ENCODE peak calls at places on chromosomes 11 and 22, in four cellular contexts. O is HepG2, C is GM12878, R is K562. H is an unnamed sample.

GRCh38 chr11:65516135-65516968 is 8.5 kb upstream of the SCYL1 start:
- DNase-seq in O (no peak), R (no peak), C (no peak), H (no peak)

GRCh38 chr11:66745356-66746235 is 16.6 kb upstream of the SPTBN2 start:
- DNase-seq in O (no peak), C (no peak), R (peak), H (peak)

GRCh38 chr11:17724020-17724908 is 4.9 kb downstream of the MYOD1 start:
- DNase-seq in O (no peak), C (no peak), R (no peak), H (no peak)

GRCh38 chr22:44521326-44521725 is 23.3 kb upstream of the RTL6 start:
- DNase-seq in C (no peak), R (no peak), O (no peak), H (no peak)

GRCh38 chr11:58513747-58514367 is 6.0 kb upstream of the OR5B21 start:
- DNase-seq in O (peak), C (no peak), R (peak), H (peak)

GRCh38 chr11:121610706-121611105 is 157.9 kb upstream of the SORL1-AS1 start:
- DNase-seq in O (no peak), C (no peak), R (no peak), H (no peak)

GRCh38 chr22:36966851-36967535 is 52.3 kb downstream of the TST start:
- DNase-seq in R (no peak), O (no peak), C (no peak), H (no peak)

GRCh38 chr22:50306753-50307749 is at the start of gene PLXNB2:
- DNase-seq in C (no peak), O (peak), R (peak), H (peak)

GRCh38 chr11:120336641-120337132 is 474 bp downstream of the ARHGEF12 start:
- DNase-seq in R (peak), C (no peak), O (no peak), H (peak)

GRCh38 chr22:42919199-42919598 is 62.1 kb upstream of the ARFGAP3 start:
- DNase-seq in O (peak), R (peak), C (no peak), H (peak)

GRCh38 chr11:14644396-14645246 is 1.0 kb downstream of the PDE3B start:
- DNase-seq in C (no peak), O (peak), R (peak), H (peak)

GRCh38 chr22:25113316-25113721 is 86.3 kb upstream of the CRYBB3 start:
- DNase-seq in R (no peak), O (no peak), C (no peak), H (no peak)

GRCh38 chr11:69320756-69321741 is 27.1 kb downstream of the MYEOV start:
- DNase-seq in R (no peak), O (no peak), C (no peak), H (no peak)

GRCh38 chr11:59187587-59187986 is 15.7 kb downstream of the DTX4 start:
- DNase-seq in R (no peak), C (no peak), O (no peak), H (no peak)

GRCh38 chr22:39353346-39353745 is 3.6 kb downstream of the SYNGR1 start:
- DNase-seq in C (no peak), R (no peak), O (no peak), H (no peak)

GRCh38 chr11:43282607-43283440 is 29.0 kb upstream of the API5 start:
- DNase-seq in O (peak), R (peak), C (no peak), H (peak)

GRCh38 chr11:8566613-8567210 is 27.3 kb downstream of the STK33 start:
- DNase-seq in O (peak), C (peak), R (peak), H (no peak)

GRCh38 chr11:116168459-116168787 is 604.4 kb downstream of the BUD13 start:
- DNase-seq in C (no peak), R (no peak), O (no peak), H (no peak)

GRCh38 chr11:126628790-126629621 is 273.5 kb downstream of the ST3GAL4 start:
- DNase-seq in C (no peak), R (no peak), O (no peak), H (no peak)

GRCh38 chr11:35953081-35953480 is 9.2 kb downstream of the LDLRAD3 start:
- DNase-seq in C (no peak), R (no peak), O (no peak), H (no peak)

GRCh38 chr22:49257551-49257951 is 570.1 kb downstream of the BRD1 start:
- DNase-seq in O (no peak), R (no peak), C (no peak), H (no peak)

GRCh38 chr11:29306527-29306926 is 710.3 kb downstream of the KCNA4 start:
- DNase-seq in R (no peak), C (no peak), O (no peak), H (no peak)

GRCh38 chr11:24375896-24376295 is 121.0 kb upstream of the LUZP2 start:
- DNase-seq in C (no peak), O (no peak), R (no peak), H (no peak)

GRCh38 chr11:130198292-130198691 is 38.7 kb downstream of the ST14 start:
- DNase-seq in O (no peak), R (no peak), C (no peak), H (no peak)

GRCh38 chr11:82176945-82177344 is 556.7 kb downstream of the FAM181B start:
- DNase-seq in O (no peak), R (no peak), C (no peak), H (no peak)

GRCh38 chr11:65217441-65218423 is 36.0 kb downstream of the CAPN1 start:
- DNase-seq in O (no peak), R (no peak), C (no peak), H (no peak)

GRCh38 chr22:26608129-26608528 is 9.7 kb downstream of the CRYBB1 start:
- DNase-seq in R (no peak), O (no peak), C (no peak), H (no peak)

GRCh38 chr11:61072316-61073109 is 29.8 kb upstream of the CD5 start:
- DNase-seq in R (no peak), C (no peak), O (no peak), H (no peak)

GRCh38 chr11:61076506-61077304 is 25.6 kb upstream of the CD5 start:
- DNase-seq in O (no peak), R (no peak), C (no peak), H (no peak)

GRCh38 chr11:61077936-61078335 is 24.4 kb upstream of the CD5 start:
- DNase-seq in R (no peak), O (no peak), C (no peak), H (no peak)

GRCh38 chr11:61079416-61080150 is 22.7 kb upstream of the CD5 start:
- DNase-seq in R (no peak), O (no peak), C (no peak), H (no peak)

DNA sequence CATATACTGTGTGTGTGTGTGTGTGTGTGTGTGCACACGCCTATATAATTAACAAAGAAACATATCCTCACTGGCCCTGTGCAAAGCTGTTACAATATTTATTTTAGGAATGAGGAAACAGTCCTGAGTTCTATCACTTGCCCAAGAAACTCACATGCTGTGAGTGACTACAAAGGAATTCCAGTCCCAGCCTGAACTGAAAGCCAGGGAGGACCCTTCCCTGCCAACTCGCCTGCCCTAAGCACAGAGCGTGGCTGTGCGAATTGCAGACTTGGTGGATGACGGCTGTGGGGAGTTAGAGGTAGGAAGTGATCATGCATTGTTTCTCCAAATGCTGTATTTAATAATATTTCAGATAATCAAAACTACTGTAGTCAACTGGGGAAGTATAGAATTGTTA is 26.4 kb upstream of the CD5 start:
- DNase-seq in R (no peak), C (no peak), O (peak), H (peak)
- TF ChIP-seq KDM1A in R (no peak), C (no peak), O (no peak), H (no peak)

GRCh38 chr22:17084554-17085276 is at the start of gene IL17RA:
- DNase-seq in O (peak), C (peak), R (peak), H (peak)
- TF ChIP-seq REST in O (no peak), C (no peak), R (no peak), H (no peak)

DNA sequence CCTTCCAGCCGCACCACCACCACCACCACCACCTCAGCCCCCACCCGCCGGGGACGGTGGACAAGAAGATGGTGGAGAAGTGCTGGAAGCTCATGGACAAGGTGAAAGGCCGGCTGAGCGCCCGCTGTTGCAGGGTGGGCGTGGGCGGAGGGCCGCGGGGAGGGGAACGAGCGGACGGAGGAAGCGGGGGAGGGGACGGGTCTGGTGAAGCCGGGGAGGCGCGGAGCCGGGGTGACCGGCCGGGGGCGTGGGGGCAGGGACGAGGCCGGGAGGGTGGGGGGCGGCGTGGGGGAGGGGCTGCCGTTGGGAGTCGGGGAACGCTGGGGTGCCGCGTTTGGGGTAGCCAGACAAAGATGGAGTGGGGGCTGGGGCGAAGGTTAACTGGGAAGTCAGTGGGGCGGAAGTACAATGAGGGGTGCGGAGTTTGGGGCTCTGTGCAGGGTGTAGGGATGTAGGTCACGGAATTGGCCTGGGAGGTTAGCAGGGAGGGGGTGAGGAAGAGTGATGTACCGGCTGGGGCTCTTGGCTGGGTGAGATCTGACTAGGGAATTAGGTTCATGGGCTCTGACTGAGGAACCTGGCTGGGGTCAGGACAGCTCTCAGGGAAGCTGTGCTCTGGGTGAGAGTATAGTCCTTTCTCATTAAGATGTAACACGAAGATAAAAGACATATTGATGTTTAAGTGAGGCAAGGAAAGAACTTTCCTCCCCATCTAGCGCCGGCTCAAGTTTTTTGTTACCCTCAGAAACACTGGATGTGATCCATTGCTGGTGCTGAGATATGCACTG is 567 bp downstream of the CBL start:
- DNase-seq in O (no peak), C (no peak), R (peak), H (no peak)
- TF ChIP-seq HDAC2 in O (no peak), C (no peak), R (no peak), H (no peak)

DNA sequence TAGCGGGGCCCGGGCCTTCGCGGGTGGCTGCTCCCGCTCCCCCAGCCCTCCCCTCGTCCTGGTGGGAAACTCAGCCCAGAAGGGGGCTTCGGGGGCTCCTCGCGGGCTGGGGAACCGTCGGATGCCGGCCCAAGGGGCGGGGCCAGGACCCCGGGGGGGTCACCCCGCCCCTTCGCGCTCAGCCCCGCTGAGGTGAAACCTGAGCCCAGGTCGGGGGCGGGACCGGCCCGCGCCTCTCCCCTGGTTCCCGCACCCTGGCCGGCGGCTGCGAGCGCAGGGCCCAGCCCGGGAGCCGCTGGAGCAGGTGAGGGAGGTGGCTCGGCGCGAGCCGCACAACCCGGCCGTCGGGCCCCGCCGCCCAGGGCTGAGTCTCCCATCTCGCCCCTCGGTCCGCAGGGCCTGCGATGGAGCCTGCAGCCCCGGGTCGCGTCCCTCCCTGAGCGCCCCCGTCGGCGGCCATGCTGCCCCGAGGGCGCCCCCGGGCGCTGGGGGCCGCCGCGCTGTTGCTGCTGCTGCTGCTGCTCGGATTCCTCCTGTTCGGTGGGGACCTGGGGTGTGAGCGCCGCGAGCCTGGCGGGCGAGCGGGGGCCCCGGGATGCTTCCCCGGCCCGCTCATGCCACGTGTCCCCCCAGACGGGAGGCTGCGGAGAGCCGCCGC is at the start of gene LARGE2:
- DNase-seq in O (no peak), C (no peak), R (peak), H (no peak)
- TF ChIP-seq KDM1A in O (no peak), C (no peak), R (no peak), H (no peak)

GRCh38 chr22:20016734-20017621 is at the start of gene ARVCF:
- DNase-seq in R (peak), O (peak), C (no peak), H (peak)
- TF ChIP-seq REST in R (peak), O (no peak), C (no peak), H (no peak)

H was measured in A549.